ENCODE peak calls at places on chromosomes 4 and X, in ten cellular contexts. One of them, this sample, is unnamed.

GRCh38 chr4:106358899-106359298 is 9.7 kb downstream of the GIMD1 start:
- DNase-seq in activated CD8-positive, alpha-beta memory T cell treated with anti-CD3 and anti-CD28 coated beads for 48 hours: no peak
- DNase-seq in ACHN: no peak
- DNase-seq in stimulated activated CD8-positive, alpha-beta memory T cell treated with anti-CD3 and anti-CD28 coated beads, Interleukin-15, amount 100 ng/mL, for 24 hours: no peak
- DNase-seq in activated CD4-positive, alpha-beta T cell treated with anti-CD3 and anti-CD28 coated beads for 1 hour: no peak
- DNase-seq in nucleus accumbens: no peak
- DNase-seq in globus pallidus: no peak
- DNase-seq in tibial artery: no peak
- DNase-seq in frontal cortex: no peak
- DNase-seq in kidney epithelial cell: no peak
- DNase-seq in this sample: no peak

GRCh38 chrX:10102046-10102704 is 54.6 kb upstream of the CLCN4 start:
- DNase-seq in ACHN: no peak
- DNase-seq in tibial artery: no peak
- DNase-seq in kidney epithelial cell: no peak
- DNase-seq in activated CD4-positive, alpha-beta T cell treated with anti-CD3 and anti-CD28 coated beads for 1 hour: no peak
- DNase-seq in stimulated activated CD8-positive, alpha-beta memory T cell treated with anti-CD3 and anti-CD28 coated beads, Interleukin-15, amount 100 ng/mL, for 24 hours: no peak
- DNase-seq in frontal cortex: no peak
- DNase-seq in globus pallidus: no peak
- DNase-seq in activated CD8-positive, alpha-beta memory T cell treated with anti-CD3 and anti-CD28 coated beads for 48 hours: no peak
- DNase-seq in nucleus accumbens: no peak
- DNase-seq in this sample: no peak

GRCh38 chrX:28520786-28521185 is 66.5 kb upstream of the IL1RAPL1 start:
- DNase-seq in frontal cortex: no peak
- DNase-seq in kidney epithelial cell: no peak
- DNase-seq in tibial artery: no peak
- DNase-seq in stimulated activated CD8-positive, alpha-beta memory T cell treated with anti-CD3 and anti-CD28 coated beads, Interleukin-15, amount 100 ng/mL, for 24 hours: no peak
- DNase-seq in ACHN: no peak
- DNase-seq in activated CD8-positive, alpha-beta memory T cell treated with anti-CD3 and anti-CD28 coated beads for 48 hours: no peak
- DNase-seq in activated CD4-positive, alpha-beta T cell treated with anti-CD3 and anti-CD28 coated beads for 1 hour: no peak
- DNase-seq in nucleus accumbens: no peak
- DNase-seq in globus pallidus: no peak
- DNase-seq in this sample: no peak

GRCh38 chr4:23881052-23881501 is 8.8 kb downstream of the PPARGC1A start:
- DNase-seq in kidney epithelial cell: no peak
- DNase-seq in activated CD8-positive, alpha-beta memory T cell treated with anti-CD3 and anti-CD28 coated beads for 48 hours: no peak
- DNase-seq in stimulated activated CD8-positive, alpha-beta memory T cell treated with anti-CD3 and anti-CD28 coated beads, Interleukin-15, amount 100 ng/mL, for 24 hours: no peak
- DNase-seq in tibial artery: no peak
- DNase-seq in frontal cortex: no peak
- DNase-seq in ACHN: no peak
- DNase-seq in globus pallidus: no peak
- DNase-seq in activated CD4-positive, alpha-beta T cell treated with anti-CD3 and anti-CD28 coated beads for 1 hour: no peak
- DNase-seq in nucleus accumbens: no peak
- DNase-seq in this sample: no peak

GRCh38 chr4:74397748-74398426 is 32.9 kb downstream of the EREG start:
- DNase-seq in nucleus accumbens: no peak
- DNase-seq in frontal cortex: no peak
- DNase-seq in activated CD4-positive, alpha-beta T cell treated with anti-CD3 and anti-CD28 coated beads for 1 hour: no peak
- DNase-seq in activated CD8-positive, alpha-beta memory T cell treated with anti-CD3 and anti-CD28 coated beads for 48 hours: no peak
- DNase-seq in ACHN: peak; percentile 41
- DNase-seq in stimulated activated CD8-positive, alpha-beta memory T cell treated with anti-CD3 and anti-CD28 coated beads, Interleukin-15, amount 100 ng/mL, for 24 hours: no peak
- DNase-seq in tibial artery: no peak
- DNase-seq in kidney epithelial cell: no peak
- DNase-seq in globus pallidus: no peak
- DNase-seq in this sample: no peak

GRCh38 chr4:168674077-168674747 is 177.4 kb downstream of the PALLD start:
- DNase-seq in globus pallidus: no peak
- DNase-seq in tibial artery: no peak
- DNase-seq in frontal cortex: no peak
- DNase-seq in activated CD4-positive, alpha-beta T cell treated with anti-CD3 and anti-CD28 coated beads for 1 hour: no peak
- DNase-seq in activated CD8-positive, alpha-beta memory T cell treated with anti-CD3 and anti-CD28 coated beads for 48 hours: no peak
- DNase-seq in nucleus accumbens: no peak
- DNase-seq in stimulated activated CD8-positive, alpha-beta memory T cell treated with anti-CD3 and anti-CD28 coated beads, Interleukin-15, amount 100 ng/mL, for 24 hours: no peak
- DNase-seq in ACHN: no peak
- DNase-seq in kidney epithelial cell: no peak
- DNase-seq in this sample: no peak

GRCh38 chrX:85963736-85964135 is 83.6 kb downstream of the CHM start:
- DNase-seq in tibial artery: no peak
- DNase-seq in kidney epithelial cell: peak; percentile 35
- DNase-seq in activated CD8-positive, alpha-beta memory T cell treated with anti-CD3 and anti-CD28 coated beads for 48 hours: no peak
- DNase-seq in frontal cortex: no peak
- DNase-seq in globus pallidus: no peak
- DNase-seq in nucleus accumbens: peak; percentile 14
- DNase-seq in ACHN: peak; percentile 45
- DNase-seq in activated CD4-positive, alpha-beta T cell treated with anti-CD3 and anti-CD28 coated beads for 1 hour: no peak
- DNase-seq in stimulated activated CD8-positive, alpha-beta memory T cell treated with anti-CD3 and anti-CD28 coated beads, Interleukin-15, amount 100 ng/mL, for 24 hours: no peak
- DNase-seq in this sample: peak; percentile 34

GRCh38 chr4:148034821-148035220 is 302.9 kb downstream of the ARHGAP10 start:
- DNase-seq in activated CD4-positive, alpha-beta T cell treated with anti-CD3 and anti-CD28 coated beads for 1 hour: no peak
- DNase-seq in nucleus accumbens: no peak
- DNase-seq in globus pallidus: no peak
- DNase-seq in tibial artery: no peak
- DNase-seq in ACHN: no peak
- DNase-seq in stimulated activated CD8-positive, alpha-beta memory T cell treated with anti-CD3 and anti-CD28 coated beads, Interleukin-15, amount 100 ng/mL, for 24 hours: no peak
- DNase-seq in activated CD8-positive, alpha-beta memory T cell treated with anti-CD3 and anti-CD28 coated beads for 48 hours: no peak
- DNase-seq in kidney epithelial cell: no peak
- DNase-seq in frontal cortex: no peak
- DNase-seq in this sample: no peak

GRCh38 chrX:2677764-2678163 is 13.3 kb upstream of the CD99 start:
- DNase-seq in stimulated activated CD8-positive, alpha-beta memory T cell treated with anti-CD3 and anti-CD28 coated beads, Interleukin-15, amount 100 ng/mL, for 24 hours: no peak
- DNase-seq in activated CD8-positive, alpha-beta memory T cell treated with anti-CD3 and anti-CD28 coated beads for 48 hours: no peak
- DNase-seq in ACHN: peak; percentile 80
- DNase-seq in frontal cortex: no peak
- DNase-seq in nucleus accumbens: no peak
- DNase-seq in kidney epithelial cell: peak; percentile 94
- DNase-seq in activated CD4-positive, alpha-beta T cell treated with anti-CD3 and anti-CD28 coated beads for 1 hour: no peak
- DNase-seq in globus pallidus: peak; percentile 74
- DNase-seq in tibial artery: peak; percentile 90
- DNase-seq in this sample: peak; percentile 83

GRCh38 chr4:73244941-73245601 is 13.5 kb downstream of the ANKRD17 start:
- DNase-seq in kidney epithelial cell: no peak
- DNase-seq in activated CD4-positive, alpha-beta T cell treated with anti-CD3 and anti-CD28 coated beads for 1 hour: no peak
- DNase-seq in nucleus accumbens: no peak
- DNase-seq in ACHN: no peak
- DNase-seq in globus pallidus: no peak
- DNase-seq in tibial artery: no peak
- DNase-seq in frontal cortex: no peak
- DNase-seq in activated CD8-positive, alpha-beta memory T cell treated with anti-CD3 and anti-CD28 coated beads for 48 hours: no peak
- DNase-seq in stimulated activated CD8-positive, alpha-beta memory T cell treated with anti-CD3 and anti-CD28 coated beads, Interleukin-15, amount 100 ng/mL, for 24 hours: no peak
- DNase-seq in this sample: no peak

GRCh38 chr4:188781655-188782054 is 642.4 kb downstream of the TRIML1 start:
- DNase-seq in activated CD4-positive, alpha-beta T cell treated with anti-CD3 and anti-CD28 coated beads for 1 hour: no peak
- DNase-seq in activated CD8-positive, alpha-beta memory T cell treated with anti-CD3 and anti-CD28 coated beads for 48 hours: no peak
- DNase-seq in tibial artery: no peak
- DNase-seq in stimulated activated CD8-positive, alpha-beta memory T cell treated with anti-CD3 and anti-CD28 coated beads, Interleukin-15, amount 100 ng/mL, for 24 hours: no peak
- DNase-seq in ACHN: peak; percentile 43
- DNase-seq in globus pallidus: no peak
- DNase-seq in nucleus accumbens: no peak
- DNase-seq in frontal cortex: no peak
- DNase-seq in kidney epithelial cell: no peak
- DNase-seq in this sample: no peak

GRCh38 chr4:2007804-2008670 is 737 bp downstream of the NELFA start:
- DNase-seq in tibial artery: no peak
- DNase-seq in activated CD8-positive, alpha-beta memory T cell treated with anti-CD3 and anti-CD28 coated beads for 48 hours: no peak
- DNase-seq in frontal cortex: no peak
- DNase-seq in nucleus accumbens: no peak
- DNase-seq in stimulated activated CD8-positive, alpha-beta memory T cell treated with anti-CD3 and anti-CD28 coated beads, Interleukin-15, amount 100 ng/mL, for 24 hours: no peak
- DNase-seq in ACHN: no peak
- DNase-seq in kidney epithelial cell: no peak
- DNase-seq in globus pallidus: no peak
- DNase-seq in activated CD4-positive, alpha-beta T cell treated with anti-CD3 and anti-CD28 coated beads for 1 hour: no peak
- DNase-seq in this sample: no peak

GRCh38 chr4:173360587-173361221 is 10.1 kb upstream of the SAP30 start:
- DNase-seq in activated CD4-positive, alpha-beta T cell treated with anti-CD3 and anti-CD28 coated beads for 1 hour: no peak
- DNase-seq in frontal cortex: no peak
- DNase-seq in globus pallidus: no peak
- DNase-seq in activated CD8-positive, alpha-beta memory T cell treated with anti-CD3 and anti-CD28 coated beads for 48 hours: no peak
- DNase-seq in nucleus accumbens: no peak
- DNase-seq in kidney epithelial cell: no peak
- DNase-seq in stimulated activated CD8-positive, alpha-beta memory T cell treated with anti-CD3 and anti-CD28 coated beads, Interleukin-15, amount 100 ng/mL, for 24 hours: no peak
- DNase-seq in tibial artery: no peak
- DNase-seq in ACHN: peak; percentile 23
- DNase-seq in this sample: no peak

GRCh38 chr4:136183513-136183912 is 1348.8 kb downstream of the PCDH18 start:
- DNase-seq in tibial artery: no peak
- DNase-seq in activated CD4-positive, alpha-beta T cell treated with anti-CD3 and anti-CD28 coated beads for 1 hour: no peak
- DNase-seq in kidney epithelial cell: no peak
- DNase-seq in activated CD8-positive, alpha-beta memory T cell treated with anti-CD3 and anti-CD28 coated beads for 48 hours: no peak
- DNase-seq in nucleus accumbens: no peak
- DNase-seq in frontal cortex: no peak
- DNase-seq in ACHN: no peak
- DNase-seq in stimulated activated CD8-positive, alpha-beta memory T cell treated with anti-CD3 and anti-CD28 coated beads, Interleukin-15, amount 100 ng/mL, for 24 hours: no peak
- DNase-seq in globus pallidus: no peak
- DNase-seq in this sample: no peak

GRCh38 chr4:7183161-7183560 is 9.2 kb upstream of the SORCS2 start:
- DNase-seq in stimulated activated CD8-positive, alpha-beta memory T cell treated with anti-CD3 and anti-CD28 coated beads, Interleukin-15, amount 100 ng/mL, for 24 hours: no peak
- DNase-seq in globus pallidus: no peak
- DNase-seq in activated CD4-positive, alpha-beta T cell treated with anti-CD3 and anti-CD28 coated beads for 1 hour: no peak
- DNase-seq in nucleus accumbens: no peak
- DNase-seq in kidney epithelial cell: no peak
- DNase-seq in frontal cortex: no peak
- DNase-seq in tibial artery: peak; percentile 34
- DNase-seq in ACHN: no peak
- DNase-seq in activated CD8-positive, alpha-beta memory T cell treated with anti-CD3 and anti-CD28 coated beads for 48 hours: peak; percentile 20
- DNase-seq in this sample: no peak

GRCh38 chr4:82721819-82722423 is 76.7 kb downstream of the SCD5 start:
- DNase-seq in tibial artery: no peak
- DNase-seq in frontal cortex: no peak
- DNase-seq in globus pallidus: peak; percentile 62
- DNase-seq in activated CD4-positive, alpha-beta T cell treated with anti-CD3 and anti-CD28 coated beads for 1 hour: no peak
- DNase-seq in kidney epithelial cell: no peak
- DNase-seq in ACHN: peak; percentile 17
- DNase-seq in nucleus accumbens: no peak
- DNase-seq in stimulated activated CD8-positive, alpha-beta memory T cell treated with anti-CD3 and anti-CD28 coated beads, Interleukin-15, amount 100 ng/mL, for 24 hours: no peak
- DNase-seq in activated CD8-positive, alpha-beta memory T cell treated with anti-CD3 and anti-CD28 coated beads for 48 hours: no peak
- DNase-seq in this sample: no peak

GRCh38 chrX:12988797-12989196 is 13.9 kb downstream of the TMSB4X start:
- DNase-seq in tibial artery: no peak
- DNase-seq in activated CD4-positive, alpha-beta T cell treated with anti-CD3 and anti-CD28 coated beads for 1 hour: no peak
- DNase-seq in stimulated activated CD8-positive, alpha-beta memory T cell treated with anti-CD3 and anti-CD28 coated beads, Interleukin-15, amount 100 ng/mL, for 24 hours: no peak
- DNase-seq in globus pallidus: no peak
- DNase-seq in kidney epithelial cell: no peak
- DNase-seq in ACHN: peak; percentile 37
- DNase-seq in frontal cortex: no peak
- DNase-seq in nucleus accumbens: no peak
- DNase-seq in activated CD8-positive, alpha-beta memory T cell treated with anti-CD3 and anti-CD28 coated beads for 48 hours: no peak
- DNase-seq in this sample: peak; percentile 54

GRCh38 chr4:139721789-139722188 is 56.2 kb downstream of the MGST2 start:
- DNase-seq in stimulated activated CD8-positive, alpha-beta memory T cell treated with anti-CD3 and anti-CD28 coated beads, Interleukin-15, amount 100 ng/mL, for 24 hours: no peak
- DNase-seq in tibial artery: no peak
- DNase-seq in activated CD4-positive, alpha-beta T cell treated with anti-CD3 and anti-CD28 coated beads for 1 hour: no peak
- DNase-seq in ACHN: no peak
- DNase-seq in kidney epithelial cell: no peak
- DNase-seq in activated CD8-positive, alpha-beta memory T cell treated with anti-CD3 and anti-CD28 coated beads for 48 hours: no peak
- DNase-seq in globus pallidus: no peak
- DNase-seq in nucleus accumbens: no peak
- DNase-seq in frontal cortex: no peak
- DNase-seq in this sample: no peak

GRCh38 chr4:137310593-137311490 is 221.5 kb downstream of the PCDH18 start:
- DNase-seq in stimulated activated CD8-positive, alpha-beta memory T cell treated with anti-CD3 and anti-CD28 coated beads, Interleukin-15, amount 100 ng/mL, for 24 hours: no peak
- DNase-seq in activated CD4-positive, alpha-beta T cell treated with anti-CD3 and anti-CD28 coated beads for 1 hour: no peak
- DNase-seq in kidney epithelial cell: peak; percentile 21
- DNase-seq in ACHN: peak; percentile 10
- DNase-seq in frontal cortex: no peak
- DNase-seq in globus pallidus: no peak
- DNase-seq in tibial artery: no peak
- DNase-seq in activated CD8-positive, alpha-beta memory T cell treated with anti-CD3 and anti-CD28 coated beads for 48 hours: no peak
- DNase-seq in nucleus accumbens: no peak
- DNase-seq in this sample: peak; percentile 49

GRCh38 chr4:174394915-174395314 is 111.2 kb downstream of the CEP44 start:
- DNase-seq in ACHN: peak; percentile 48
- DNase-seq in activated CD8-positive, alpha-beta memory T cell treated with anti-CD3 and anti-CD28 coated beads for 48 hours: no peak
- DNase-seq in frontal cortex: no peak
- DNase-seq in kidney epithelial cell: peak; percentile 56
- DNase-seq in stimulated activated CD8-positive, alpha-beta memory T cell treated with anti-CD3 and anti-CD28 coated beads, Interleukin-15, amount 100 ng/mL, for 24 hours: no peak
- DNase-seq in activated CD4-positive, alpha-beta T cell treated with anti-CD3 and anti-CD28 coated beads for 1 hour: no peak
- DNase-seq in tibial artery: no peak
- DNase-seq in nucleus accumbens: no peak
- DNase-seq in globus pallidus: no peak
- DNase-seq in this sample: no peak

GRCh38 chr4:6087669-6088068 is 69.4 kb upstream of the C4orf50 start:
- DNase-seq in activated CD8-positive, alpha-beta memory T cell treated with anti-CD3 and anti-CD28 coated beads for 48 hours: no peak
- DNase-seq in tibial artery: peak; percentile 33
- DNase-seq in ACHN: peak; percentile 36
- DNase-seq in activated CD4-positive, alpha-beta T cell treated with anti-CD3 and anti-CD28 coated beads for 1 hour: no peak
- DNase-seq in globus pallidus: peak; percentile 23
- DNase-seq in stimulated activated CD8-positive, alpha-beta memory T cell treated with anti-CD3 and anti-CD28 coated beads, Interleukin-15, amount 100 ng/mL, for 24 hours: no peak
- DNase-seq in frontal cortex: no peak
- DNase-seq in nucleus accumbens: peak; percentile 23
- DNase-seq in kidney epithelial cell: no peak
- DNase-seq in this sample: peak; percentile 2

GRCh38 chr4:122152699-122153328 is 683 bp downstream of the BLTP1 start:
- DNase-seq in nucleus accumbens: peak; percentile 50
- DNase-seq in ACHN: peak; percentile 28
- DNase-seq in frontal cortex: peak; percentile 27
- DNase-seq in activated CD4-positive, alpha-beta T cell treated with anti-CD3 and anti-CD28 coated beads for 1 hour: peak; percentile 12
- DNase-seq in kidney epithelial cell: no peak
- DNase-seq in tibial artery: peak; percentile 69
- DNase-seq in globus pallidus: peak; percentile 56
- DNase-seq in activated CD8-positive, alpha-beta memory T cell treated with anti-CD3 and anti-CD28 coated beads for 48 hours: no peak
- DNase-seq in stimulated activated CD8-positive, alpha-beta memory T cell treated with anti-CD3 and anti-CD28 coated beads, Interleukin-15, amount 100 ng/mL, for 24 hours: peak; percentile 4
- DNase-seq in this sample: no peak

GRCh38 chrX:69025802-69026301 is 139.4 kb downstream of the PJA1 start:
- DNase-seq in nucleus accumbens: no peak
- DNase-seq in globus pallidus: no peak
- DNase-seq in activated CD4-positive, alpha-beta T cell treated with anti-CD3 and anti-CD28 coated beads for 1 hour: no peak
- DNase-seq in tibial artery: no peak
- DNase-seq in stimulated activated CD8-positive, alpha-beta memory T cell treated with anti-CD3 and anti-CD28 coated beads, Interleukin-15, amount 100 ng/mL, for 24 hours: no peak
- DNase-seq in kidney epithelial cell: peak; percentile 51
- DNase-seq in frontal cortex: no peak
- DNase-seq in activated CD8-positive, alpha-beta memory T cell treated with anti-CD3 and anti-CD28 coated beads for 48 hours: no peak
- DNase-seq in ACHN: no peak
- DNase-seq in this sample: no peak

GRCh38 chrX:39645059-39645895 is 452.5 kb downstream of the BCOR start:
- DNase-seq in tibial artery: peak; percentile 91
- DNase-seq in nucleus accumbens: no peak
- DNase-seq in kidney epithelial cell: no peak
- DNase-seq in ACHN: no peak
- DNase-seq in frontal cortex: no peak
- DNase-seq in activated CD8-positive, alpha-beta memory T cell treated with anti-CD3 and anti-CD28 coated beads for 48 hours: no peak
- DNase-seq in activated CD4-positive, alpha-beta T cell treated with anti-CD3 and anti-CD28 coated beads for 1 hour: no peak
- DNase-seq in stimulated activated CD8-positive, alpha-beta memory T cell treated with anti-CD3 and anti-CD28 coated beads, Interleukin-15, amount 100 ng/mL, for 24 hours: no peak
- DNase-seq in globus pallidus: no peak
- DNase-seq in this sample: no peak

GRCh38 chr4:174834477-174834876 is 5.4 kb upstream of the GLRA3 start:
- DNase-seq in activated CD8-positive, alpha-beta memory T cell treated with anti-CD3 and anti-CD28 coated beads for 48 hours: no peak
- DNase-seq in kidney epithelial cell: no peak
- DNase-seq in activated CD4-positive, alpha-beta T cell treated with anti-CD3 and anti-CD28 coated beads for 1 hour: no peak
- DNase-seq in globus pallidus: no peak
- DNase-seq in nucleus accumbens: no peak
- DNase-seq in ACHN: no peak
- DNase-seq in stimulated activated CD8-positive, alpha-beta memory T cell treated with anti-CD3 and anti-CD28 coated beads, Interleukin-15, amount 100 ng/mL, for 24 hours: no peak
- DNase-seq in tibial artery: no peak
- DNase-seq in frontal cortex: no peak
- DNase-seq in this sample: no peak

GRCh38 chr4:138222041-138222440 is 20.1 kb downstream of the SLC7A11 start:
- DNase-seq in ACHN: no peak
- DNase-seq in activated CD4-positive, alpha-beta T cell treated with anti-CD3 and anti-CD28 coated beads for 1 hour: no peak
- DNase-seq in globus pallidus: no peak
- DNase-seq in frontal cortex: no peak
- DNase-seq in activated CD8-positive, alpha-beta memory T cell treated with anti-CD3 and anti-CD28 coated beads for 48 hours: no peak
- DNase-seq in tibial artery: no peak
- DNase-seq in kidney epithelial cell: no peak
- DNase-seq in nucleus accumbens: no peak
- DNase-seq in stimulated activated CD8-positive, alpha-beta memory T cell treated with anti-CD3 and anti-CD28 coated beads, Interleukin-15, amount 100 ng/mL, for 24 hours: no peak
- DNase-seq in this sample: no peak

GRCh38 chr4:168637872-168638756 is 141.3 kb downstream of the PALLD start:
- DNase-seq in globus pallidus: no peak
- DNase-seq in activated CD4-positive, alpha-beta T cell treated with anti-CD3 and anti-CD28 coated beads for 1 hour: no peak
- DNase-seq in activated CD8-positive, alpha-beta memory T cell treated with anti-CD3 and anti-CD28 coated beads for 48 hours: no peak
- DNase-seq in ACHN: no peak
- DNase-seq in stimulated activated CD8-positive, alpha-beta memory T cell treated with anti-CD3 and anti-CD28 coated beads, Interleukin-15, amount 100 ng/mL, for 24 hours: no peak
- DNase-seq in frontal cortex: no peak
- DNase-seq in tibial artery: no peak
- DNase-seq in kidney epithelial cell: no peak
- DNase-seq in nucleus accumbens: no peak
- DNase-seq in this sample: no peak

This sample was measured in retinal pigment epithelial cell.